ENCODE peak calls at places on chromosomes 11 and 22, in six cellular contexts. U is fibroblast of lung, T is AG10803, K is astrocyte of the spinal cord, M is fibroblast of the aortic adventitia, A is HCT116. D is an unnamed sample.
A peak's percentile ranks its signal among the peaks of the same experiment; 100 is the strongest.

GRCh38 chr22:27135582-27135981 is 478.2 kb downstream of the MIAT start:
- DNase-seq in U (peak; percentile 43), T (peak; percentile 91), K (peak; percentile 64), A (no peak), M (peak; percentile 88), D (no peak)

GRCh38 chr11:112780351-112781043 is 180.7 kb upstream of the NCAM1 start:
- DNase-seq in K (peak; percentile 64), U (no peak), T (peak; percentile 53), A (no peak), M (peak; percentile 77), D (no peak)

GRCh38 chr11:68457214-68457897 is 3.2 kb upstream of the PPP6R3 start:
- DNase-seq in K (no peak), M (no peak), T (no peak), U (no peak), A (no peak), D (no peak)

GRCh38 chr22:39940757-39941305 is 19.4 kb upstream of the TMA7B start:
- DNase-seq in U (peak; percentile 12), A (no peak), T (no peak), M (no peak), K (no peak), D (no peak)

GRCh38 chr11:76329084-76329648 is 51.8 kb downstream of the THAP12 start:
- DNase-seq in T (peak; percentile 48), A (peak; percentile 3), U (peak; percentile 63), M (no peak), K (peak; percentile 26), D (no peak)

GRCh38 chr11:128940156-128940555 is 2.5 kb downstream of the TP53AIP1 start:
- DNase-seq in K (no peak), U (no peak), T (no peak), A (no peak), M (no peak), D (no peak)

GRCh38 chr22:19799322-19800190 is 39.0 kb downstream of the TBX1 start:
- DNase-seq in M (peak; percentile 96), A (no peak), K (peak; percentile 94), T (peak; percentile 98), U (peak; percentile 80), D (no peak)

GRCh38 chr11:103326070-103326794 is 217.0 kb downstream of the DYNC2H1 start:
- DNase-seq in M (peak; percentile 86), T (peak; percentile 95), A (peak; percentile 58), U (peak; percentile 83), K (peak; percentile 82), D (no peak)

GRCh38 chr11:118164885-118165284 is 11.6 kb downstream of the SCN2B start:
- DNase-seq in A (no peak), T (no peak), U (no peak), K (no peak), M (no peak), D (no peak)

GRCh38 chr11:116864531-116864930 is 27.1 kb upstream of the APOA1 start:
- DNase-seq in T (peak; percentile 75), K (no peak), U (no peak), A (no peak), M (peak; percentile 61), D (no peak)

GRCh38 chr22:31488988-31489617 is 539 bp downstream of the EIF4ENIF1 start:
- DNase-seq in A (no peak), K (peak; percentile 22), T (peak; percentile 26), U (no peak), M (peak; percentile 11), D (no peak)

GRCh38 chr11:36657610-36658225 is 59.7 kb upstream of the RAG2 start:
- DNase-seq in U (no peak), A (no peak), T (peak; percentile 11), K (no peak), M (no peak), D (no peak)

GRCh38 chr11:75420224-75421034 is 12.6 kb downstream of the KLHL35 start:
- DNase-seq in U (no peak), K (no peak), A (no peak), M (no peak), T (no peak), D (no peak)

GRCh38 chr22:37519268-37520195 is at the start of gene CARD10:
- DNase-seq in U (no peak), A (no peak), M (no peak), T (no peak), K (no peak), D (no peak)

GRCh38 chr11:118846181-118846946 is 37.3 kb upstream of the CXCR5 start:
- DNase-seq in K (no peak), T (no peak), A (no peak), M (no peak), U (no peak), D (no peak)

GRCh38 chr22:19607198-19608113 is 83.2 kb upstream of the CLDN5 start:
- DNase-seq in T (no peak), U (no peak), A (no peak), K (no peak), M (no peak), D (peak; percentile 84)

GRCh38 chr11:13837286-13837685 is 125.2 kb upstream of the SPON1 start:
- DNase-seq in K (peak; percentile 73), M (peak; percentile 26), A (peak; percentile 73), T (no peak), U (peak; percentile 4), D (no peak)

GRCh38 chr11:75052457-75052856 is 44.2 kb downstream of the OR2AT4 start:
- DNase-seq in K (no peak), U (no peak), M (no peak), A (no peak), T (no peak), D (no peak)

GRCh38 chr11:72764503-72764902 is 12.3 kb upstream of the ARAP1 start:
- DNase-seq in K (no peak), M (no peak), U (no peak), A (no peak), T (no peak), D (no peak)

GRCh38 chr11:12639388-12639787 is 34.8 kb upstream of the TEAD1 start:
- DNase-seq in U (no peak), K (no peak), T (no peak), M (no peak), A (no peak), D (no peak)

GRCh38 chr11:12642040-12642439 is 32.2 kb upstream of the TEAD1 start:
- DNase-seq in U (peak; percentile 28), T (peak; percentile 24), K (peak; percentile 42), M (peak; percentile 25), A (no peak), D (no peak)

GRCh38 chr11:12643029-12643428 is 31.2 kb upstream of the TEAD1 start:
- DNase-seq in U (no peak), K (no peak), A (no peak), M (no peak), T (no peak), D (no peak)

GRCh38 chr11:12640355-12640754 is 33.9 kb upstream of the TEAD1 start:
- DNase-seq in K (no peak), A (no peak), M (no peak), T (no peak), U (no peak), D (no peak)

GRCh38 chr11:12640926-12641849 is 33.0 kb upstream of the TEAD1 start:
- DNase-seq in K (no peak), T (no peak), U (no peak), M (no peak), A (no peak), D (no peak)
- H3K4me3 ChIP-seq in K (no peak overlapping the region), T (no peak overlapping the region), U (no peak overlapping the region), M (no peak overlapping the region), A (no peak overlapping the region), D (no peak overlapping the region)

DNA sequence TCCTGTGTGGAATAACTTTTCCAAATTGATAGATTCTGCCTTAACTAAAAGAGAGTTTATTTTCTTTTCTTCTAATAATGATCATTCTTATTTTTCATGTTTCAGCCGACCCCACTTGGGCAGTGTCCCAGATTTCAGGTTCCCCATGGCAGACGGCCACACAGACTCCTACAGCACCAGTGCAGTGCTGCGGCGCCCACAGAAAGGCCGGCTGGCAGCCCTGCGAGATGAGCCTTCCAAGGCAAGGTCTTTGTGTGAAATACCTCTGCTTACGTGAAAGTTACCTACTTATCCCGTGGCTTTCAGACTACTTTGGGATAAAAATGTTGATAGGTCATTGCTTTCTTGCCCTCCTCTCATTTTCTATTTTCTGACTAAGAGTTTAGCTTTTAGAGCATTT is 59.3 kb upstream of the CTTN start:
- DNase-seq in K (no peak), U (no peak), A (no peak), M (no peak), T (no peak), D (no peak)
- TF ChIP-seq CTCF in K (no peak), U (no peak), A (no peak), M (no peak), T (no peak), D (no peak)

GRCh38 chr11:114180301-114181055 is 115.7 kb upstream of the NNMT start:
- DNase-seq in U (peak; percentile 53), M (peak; percentile 20), T (no peak), K (no peak), A (no peak), D (peak; percentile 64)

GRCh38 chr11:114181195-114181594 is 115.0 kb upstream of the NNMT start:
- DNase-seq in A (no peak), K (no peak), T (no peak), U (no peak), M (no peak), D (no peak)

GRCh38 chr11:114178656-114179055 is 117.5 kb upstream of the NNMT start:
- DNase-seq in K (no peak), T (no peak), M (no peak), U (no peak), A (no peak), D (no peak)

GRCh38 chr11:114181752-114182151 is 114.4 kb upstream of the NNMT start:
- DNase-seq in M (no peak), T (no peak), A (no peak), U (no peak), K (no peak), D (no peak)

DNA sequence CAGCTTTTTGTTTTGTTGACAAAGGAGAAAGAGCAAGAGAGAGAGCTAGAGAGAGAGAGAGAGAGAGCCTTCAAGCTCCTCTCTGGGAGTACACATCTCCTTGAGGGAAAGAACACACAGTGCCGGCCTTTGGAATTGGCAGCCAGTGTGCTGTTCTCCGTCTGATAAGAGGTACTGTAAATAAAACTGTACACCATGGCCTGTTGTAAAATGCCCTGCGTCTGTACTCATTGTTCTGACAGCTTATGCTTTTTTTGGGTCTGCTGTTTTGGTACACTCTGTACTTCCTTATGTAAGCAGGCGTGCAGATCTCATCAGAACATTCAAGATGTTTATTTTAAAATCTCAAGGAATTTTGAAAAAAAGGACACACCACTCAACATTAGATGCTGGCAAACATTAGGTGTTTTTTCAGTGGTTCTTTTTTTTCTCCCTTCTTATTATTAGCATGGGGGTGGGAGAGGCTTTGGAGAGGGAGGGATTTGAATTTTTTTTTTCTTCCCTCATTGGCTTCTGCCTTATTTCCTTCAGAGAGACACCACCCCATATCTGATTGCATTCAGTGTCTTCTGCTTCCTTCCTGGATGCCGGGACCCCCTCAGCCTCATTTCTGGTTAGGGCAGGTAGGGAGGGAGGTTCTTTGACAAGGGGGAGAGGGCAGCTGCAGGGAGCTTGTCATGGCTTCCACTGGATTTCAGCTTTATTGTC is 116.8 kb upstream of the NNMT start:
- DNase-seq in T (no peak), M (peak; percentile 37), K (peak; percentile 95), A (no peak), U (peak; percentile 100), D (peak; percentile 100)
- H3K4me3 ChIP-seq in T (no peak overlapping the region), M (no peak overlapping the region), K (peak overlapping the region; percentile 6), A (no peak overlapping the region), U (no peak overlapping the region), D (peak overlapping the region; percentile 54)

DNA sequence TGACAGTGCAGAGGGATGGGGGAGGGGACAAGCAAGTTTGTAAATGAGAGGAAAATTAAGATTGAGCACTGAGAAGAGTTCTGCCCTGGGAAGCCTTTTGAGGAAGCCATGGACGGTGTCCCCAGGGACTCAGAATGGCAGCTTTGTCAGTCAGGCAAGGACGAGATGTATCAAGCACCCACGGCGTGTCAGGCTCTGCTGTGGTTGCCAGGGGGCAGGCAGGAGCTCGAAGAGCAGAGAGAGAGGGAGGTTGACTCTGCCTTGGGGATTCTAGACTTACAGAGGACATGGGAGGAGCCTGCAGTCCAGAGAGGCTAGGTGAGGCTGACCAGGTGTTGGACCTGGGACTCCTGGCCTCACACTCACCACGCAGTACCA is 29.1 kb upstream of the SYT7 start:
- DNase-seq in K (no peak), A (no peak), T (no peak), U (no peak), M (no peak), D (no peak)
- TF ChIP-seq CTCF in K (peak; percentile 12), A (no peak), T (peak; percentile 12), U (no peak), M (peak; percentile 15), D (peak; percentile 18)